ENCODE peak calls at places on chromosomes 1 and 21, in ten cellular contexts. X, Z, K, T, E, G, P, H, U and B are unnamed samples.

GRCh38 chr1:201916649-201917249 is 28.1 kb downstream of the SHISA4 start:
- DNase-seq in Z (peak), H (no peak), P (peak), U (peak), X (peak), T (peak), E (peak), K (peak), G (no peak), B (peak)

GRCh38 chr1:25773441-25774125 is 26.4 kb upstream of the SELENON start:
- DNase-seq in H (no peak), K (no peak), U (no peak), X (peak), E (peak), P (no peak), Z (no peak), G (no peak), T (no peak), B (no peak)

GRCh38 chr1:2555634-2556276 is 416 bp upstream of the TNFRSF14 start:
- DNase-seq in P (peak), Z (peak), G (peak), K (no peak), H (peak), E (no peak), X (no peak), U (no peak), T (peak), B (no peak)

GRCh38 chr1:235375919-235376600 is 8.8 kb downstream of the TBCE start:
- DNase-seq in Z (no peak), K (no peak), X (no peak), T (no peak), P (no peak), E (no peak), U (no peak), G (no peak), H (no peak), B (no peak)

GRCh38 chr1:240539700-240540414 is 72.1 kb downstream of the GREM2 start:
- DNase-seq in X (no peak), U (no peak), P (no peak), Z (no peak), G (no peak), E (no peak), H (no peak), T (no peak), K (no peak), B (no peak)

GRCh38 chr21:42760977-42761751 is 107.7 kb downstream of the PDE9A start:
- DNase-seq in X (peak), Z (no peak), H (no peak), U (no peak), P (no peak), E (no peak), G (no peak), K (no peak), T (no peak), B (no peak)

GRCh38 chr1:155859881-155860841 is 794 bp downstream of the SYT11 start:
- DNase-seq in Z (peak), H (peak), X (no peak), P (peak), E (peak), U (peak), T (peak), G (peak), K (peak), B (no peak)

GRCh38 chr1:36247538-36247937 is 23.3 kb downstream of the THRAP3 start:
- DNase-seq in X (no peak), H (no peak), K (no peak), G (no peak), U (no peak), E (no peak), Z (no peak), P (no peak), T (no peak), B (no peak)

GRCh38 chr21:41995577-41995976 is 14.6 kb downstream of the ZBTB21 start:
- DNase-seq in E (no peak), X (no peak), G (no peak), Z (no peak), P (no peak), U (no peak), K (no peak), T (no peak), H (no peak), B (no peak)

GRCh38 chr1:203406446-203407045 is 55.6 kb upstream of the FMOD start:
- DNase-seq in X (no peak), H (no peak), G (no peak), U (no peak), T (peak), Z (no peak), E (no peak), P (no peak), K (peak), B (no peak)

GRCh38 chr1:181479137-181479745 is 4.1 kb upstream of the CACNA1E start:
- DNase-seq in G (peak), H (no peak), U (peak), E (peak), Z (peak), X (peak), P (peak), T (peak), K (peak), B (peak)

GRCh38 chr1:59293849-59294248 is 3.0 kb upstream of the FGGY start:
- DNase-seq in H (no peak), G (no peak), T (no peak), P (no peak), U (no peak), K (no peak), E (no peak), X (no peak), Z (no peak), B (no peak)

DNA sequence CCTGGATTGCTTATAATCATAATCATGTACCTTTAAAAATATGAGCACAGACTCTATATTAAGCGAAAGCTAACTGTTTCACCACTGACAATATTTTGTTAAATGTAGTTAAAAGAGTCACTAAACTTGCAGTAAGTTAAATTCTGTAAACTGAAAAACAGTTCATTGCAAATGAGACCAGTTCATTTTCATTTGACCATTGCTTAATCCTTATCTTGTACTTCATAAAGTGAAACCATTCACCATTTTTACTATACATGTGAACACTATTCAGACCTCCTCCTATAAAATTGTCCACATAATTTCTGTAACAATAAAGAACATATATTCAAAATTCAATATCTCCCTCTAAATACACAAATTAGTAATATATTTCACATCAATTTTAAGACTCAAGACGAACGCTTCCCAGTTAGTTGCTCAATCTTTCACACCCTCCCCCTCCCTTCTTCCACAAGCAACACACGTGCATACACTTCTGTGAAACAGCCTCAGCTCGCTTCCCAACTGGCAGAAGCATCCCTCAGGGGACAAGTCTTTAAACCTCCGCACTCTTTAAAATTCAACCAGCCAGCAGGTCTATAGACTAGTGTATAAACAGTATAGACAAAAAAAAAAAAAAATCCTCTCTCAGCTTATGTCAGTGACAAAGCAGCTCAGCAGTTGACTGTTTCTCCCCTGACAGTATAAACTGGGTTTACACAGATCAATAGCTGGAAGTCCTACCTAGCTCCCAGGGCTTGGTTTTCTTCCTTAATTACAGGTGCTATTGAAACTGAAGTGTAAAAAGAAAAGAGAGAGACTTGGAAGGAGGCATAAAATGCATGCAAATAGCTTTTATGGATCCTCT is 99.6 kb downstream of the DENND1B start:
- DNase-seq in T (no peak), H (no peak), G (no peak), U (no peak), E (no peak), Z (peak), P (peak), X (peak), K (peak), B (peak)
- H3K4me3 ChIP-seq in T (no peak), H (no peak), G (no peak), U (peak), E (peak), Z (peak), P (peak), X (no peak), K (peak), B (peak)

GRCh38 chr1:109357673-109358072 is 40.0 kb downstream of the SORT1 start:
- DNase-seq in E (no peak), T (no peak), U (no peak), Z (no peak), K (peak), P (peak), X (no peak), G (no peak), H (no peak), B (no peak)
- H3K4me3 ChIP-seq in E (no peak), T (no peak), U (no peak), Z (no peak), K (no peak), P (no peak), X (no peak), G (no peak), H (no peak), B (no peak)

GRCh38 chr1:113980120-113980519 is 846 bp downstream of the OLFML3 start:
- DNase-seq in Z (peak), G (no peak), E (peak), T (peak), U (peak), P (peak), X (peak), K (peak), H (no peak), B (no peak)
- H3K4me3 ChIP-seq in Z (peak), G (no peak), E (peak), T (no peak), U (peak), P (peak), X (peak), K (peak), H (no peak), B (no peak)

GRCh38 chr1:162631546-162632233 is 574 bp upstream of the DDR2 start:
- DNase-seq in P (peak), X (peak), U (peak), H (no peak), G (no peak), Z (peak), T (peak), E (peak), K (peak), B (no peak)
- H3K4me3 ChIP-seq in P (peak), X (peak), U (peak), H (no peak), G (no peak), Z (peak), T (peak), E (peak), K (peak), B (no peak)

GRCh38 chr1:183416850-183417690 is 1.1 kb downstream of the NMNAT2 start:
- DNase-seq in H (peak), P (peak), X (peak), E (peak), T (peak), Z (peak), K (peak), G (peak), U (peak), B (peak)
- H3K4me3 ChIP-seq in H (peak), P (peak), X (peak), E (peak), T (peak), Z (no peak), K (peak), G (no peak), U (no peak), B (no peak)

GRCh38 chr1:47438321-47439150 is 692 bp downstream of the FOXD2 start:
- DNase-seq in P (no peak), E (no peak), G (peak), H (peak), U (no peak), X (no peak), K (no peak), Z (no peak), T (no peak), B (no peak)
- H3K4me3 ChIP-seq in P (peak), E (peak), G (no peak), H (peak), U (peak), X (peak), K (peak), Z (peak), T (peak), B (peak)

DNA sequence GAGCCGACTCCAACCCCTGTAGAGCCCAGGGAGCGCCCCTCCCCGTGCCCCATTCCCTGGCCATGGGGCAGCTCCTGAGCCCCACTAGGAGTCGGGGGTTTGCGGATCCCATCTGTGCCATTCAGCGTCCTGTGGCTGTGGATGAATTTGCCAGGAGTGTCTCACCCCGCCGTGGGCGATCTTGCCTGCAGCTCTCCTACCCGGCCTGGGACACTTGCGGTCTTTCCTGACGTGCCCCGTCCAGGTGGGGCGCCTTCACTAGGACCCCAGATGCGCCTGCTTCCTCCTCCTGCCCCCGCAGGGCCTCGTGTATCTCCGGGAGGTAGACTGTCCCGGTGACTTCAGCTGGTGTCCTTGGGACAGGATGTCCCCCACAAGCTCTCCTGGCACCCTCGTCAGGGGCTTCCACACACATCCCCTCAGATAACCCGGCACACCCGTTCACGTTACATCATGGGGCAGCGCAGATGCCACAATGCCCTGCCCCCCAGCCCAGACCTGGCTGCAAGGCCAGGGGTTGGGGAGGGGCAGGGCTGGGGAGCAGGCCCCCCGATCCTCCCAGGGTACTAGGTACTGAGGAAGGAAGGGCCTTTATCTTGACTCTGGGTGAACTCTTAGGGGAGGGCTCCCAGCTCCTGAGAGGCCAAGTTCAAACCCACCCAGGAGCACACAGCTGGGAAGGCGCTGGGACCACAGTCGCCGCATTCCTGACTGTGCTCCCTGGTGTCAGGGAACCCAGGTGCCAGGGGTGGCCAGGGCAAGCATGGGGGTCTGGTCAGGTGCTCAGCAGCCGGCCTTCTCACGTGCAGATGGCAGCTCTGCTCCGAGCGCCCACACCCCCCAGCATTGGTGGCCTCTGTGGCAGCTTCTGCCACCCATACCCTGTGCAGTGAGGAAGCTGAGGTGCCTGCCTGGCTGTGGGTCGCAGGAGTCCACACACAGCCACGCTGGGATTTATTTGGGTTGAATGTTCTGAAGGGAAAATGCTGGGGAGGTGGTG is 53.4 kb upstream of the COL6A1 start:
- DNase-seq in K (no peak), X (no peak), T (no peak), U (no peak), G (no peak), E (no peak), H (no peak), Z (no peak), P (no peak), B (no peak)
- H3K4me3 ChIP-seq in K (no peak), X (no peak), T (no peak), U (no peak), G (no peak), E (no peak), H (no peak), Z (no peak), P (no peak), B (no peak)